ENCODE peak calls at places on chromosomes 3 and 15, in seven cellular contexts. Q is lung microvascular endothelial cell; P is naive thymus-derived CD8-positive, alpha-beta T cell; Z is stimulated activated CD4-positive, alpha-beta T cell treated with anti-CD3 and anti-CD28 coated beads, Interleukin-4, amount 100 ng/mL, for 1 hour; N is ELR; Y is body of pancreas; U is CD8-positive, alpha-beta T cell. F is an unnamed sample.
A peak's percentile ranks its signal among the peaks of the same experiment; 100 is the strongest.

GRCh38 chr15:47737424-47737823 is 20.1 kb downstream of the SEMA6D start:
- DNase-seq in Q (no peak), P (no peak), Z (no peak), N (no peak), Y (no peak), U (no peak), F (no peak)

GRCh38 chr15:73049564-73050215 is 2.6 kb upstream of the NEO1 start:
- DNase-seq in Q (no peak), P (no peak), Z (no peak), N (no peak), Y (no peak), U (no peak), F (no peak)

GRCh38 chr3:128351476-128352085 is 115.1 kb downstream of the DNAJB8 start:
- DNase-seq in Q (no peak), P (no peak), Z (no peak), N (no peak), Y (peak; percentile 86), U (no peak), F (no peak)

GRCh38 chr3:87127286-87127685 is 99.8 kb upstream of the CHMP2B start:
- DNase-seq in Q (no peak), P (no peak), Z (no peak), N (no peak), Y (no peak), U (no peak), F (no peak)

GRCh38 chr15:76363251-76363650 is 26.7 kb downstream of the ISL2 start:
- DNase-seq in Q (no peak), P (no peak), Z (no peak), N (no peak), Y (no peak), U (no peak), F (no peak)

GRCh38 chr15:74338676-74339075 is 28.8 kb downstream of the CYP11A1 start:
- DNase-seq in Q (no peak), P (no peak), Z (no peak), N (no peak), Y (no peak), U (no peak), F (no peak)

GRCh38 chr3:99579246-99579645 is 59.1 kb upstream of the COL8A1 start:
- DNase-seq in Q (peak; percentile 36), P (no peak), Z (no peak), N (peak; percentile 91), Y (no peak), U (no peak), F (no peak)

GRCh38 chr3:148861277-148861869 is 3.7 kb upstream of the CPA3 start:
- DNase-seq in Q (peak; percentile 72), P (no peak), Z (no peak), N (peak; percentile 66), Y (no peak), U (no peak), F (no peak)

GRCh38 chr3:159488657-159489056 is 500.0 kb upstream of the IL12A start:
- DNase-seq in Q (no peak), P (no peak), Z (no peak), N (no peak), Y (no peak), U (no peak), F (no peak)

GRCh38 chr15:42348083-42348482 is 11.2 kb upstream of the CAPN3 start:
- DNase-seq in Q (peak; percentile 28), P (no peak), Z (no peak), N (peak; percentile 94), Y (no peak), U (no peak), F (no peak)

GRCh38 chr3:11423868-11424267 is 151.7 kb downstream of the ATG7 start:
- DNase-seq in Q (no peak), P (no peak), Z (no peak), N (no peak), Y (no peak), U (no peak), F (no peak)

GRCh38 chr3:139772539-139773500 is 95.0 kb upstream of the NMNAT3 start:
- DNase-seq in Q (peak; percentile 2), P (no peak), Z (no peak), N (peak; percentile 63), Y (peak; percentile 13), U (no peak), F (no peak)

GRCh38 chr3:16695710-16696109 is 90.5 kb upstream of the DAZL start:
- DNase-seq in Q (no peak), P (no peak), Z (no peak), N (no peak), Y (no peak), U (no peak), F (no peak)

GRCh38 chr3:191282262-191283215 is 46.7 kb upstream of the CCDC50 start:
- DNase-seq in Q (no peak), P (no peak), Z (no peak), N (no peak), Y (no peak), U (no peak), F (no peak)

GRCh38 chr3:4750306-4751056 is 228.8 kb upstream of the BHLHE40 start:
- DNase-seq in Q (peak; percentile 94), P (peak; percentile 24), Z (no peak), N (no peak), Y (no peak), U (no peak), F (peak; percentile 16)

GRCh38 chr15:62647195-62647865 is 395.2 kb upstream of the TPM1 start:
- DNase-seq in Q (peak; percentile 6), P (no peak), Z (no peak), N (peak; percentile 83), Y (peak; percentile 47), U (no peak), F (no peak)

GRCh38 chr3:13662238-13662847 is 113.4 kb downstream of the FBLN2 start:
- DNase-seq in Q (no peak), P (no peak), Z (no peak), N (no peak), Y (no peak), U (no peak), F (no peak)

GRCh38 chr3:40911928-40912327 is 287.4 kb upstream of the CTNNB1 start:
- DNase-seq in Q (no peak), P (no peak), Z (no peak), N (no peak), Y (no peak), U (no peak), F (no peak)

GRCh38 chr3:126773783-126774182 is 69.7 kb downstream of the CHCHD6 start:
- DNase-seq in Q (no peak), P (no peak), Z (no peak), N (peak; percentile 54), Y (no peak), U (no peak), F (no peak)

GRCh38 chr3:56207913-56208312 is 260.4 kb downstream of the ERC2 start:
- DNase-seq in Q (no peak), P (no peak), Z (no peak), N (no peak), Y (no peak), U (no peak), F (no peak)

GRCh38 chr3:101676219-101676764 is 640 bp downstream of the ZBTB11 start:
- DNase-seq in Q (peak; percentile 97), P (peak; percentile 95), Z (peak; percentile 96), N (peak; percentile 97), Y (peak; percentile 93), U (peak; percentile 96), F (no peak)

GRCh38 chr15:60121845-60122244 is 117.7 kb downstream of the FOXB1 start:
- DNase-seq in Q (no peak), P (no peak), Z (peak; percentile 7), N (no peak), Y (no peak), U (no peak), F (peak; percentile 49)

GRCh38 chr3:53230041-53230621 is 25.7 kb downstream of the TKT start:
- DNase-seq in Q (no peak), P (no peak), Z (no peak), N (no peak), Y (no peak), U (no peak), F (no peak)

GRCh38 chr15:62337934-62338333 is 172.8 kb upstream of the C2CD4B start:
- DNase-seq in Q (no peak), P (no peak), Z (no peak), N (peak; percentile 8), Y (no peak), U (no peak), F (no peak)

GRCh38 chr15:30859091-30859874 is 44.4 kb upstream of the FAN1 start:
- DNase-seq in Q (peak; percentile 47), P (no peak), Z (peak; percentile 6), N (peak; percentile 40), Y (no peak), U (peak; percentile 8), F (no peak)

GRCh38 chr15:49847436-49847835 is 226.6 kb downstream of the DTWD1 start:
- DNase-seq in Q (no peak), P (no peak), Z (no peak), N (no peak), Y (no peak), U (no peak), F (no peak)

GRCh38 chr3:129526121-129526900 is 2.1 kb upstream of the RHO start:
- DNase-seq in Q (no peak), P (no peak), Z (no peak), N (no peak), Y (peak; percentile 45), U (no peak), F (no peak)

GRCh38 chr3:3081659-3082546 is 28.3 kb downstream of the IL5RA start:
- DNase-seq in Q (no peak), P (no peak), Z (no peak), N (no peak), Y (no peak), U (no peak), F (no peak)

GRCh38 chr15:40565333-40566238 is 744 bp upstream of the CCDC32 start:
- DNase-seq in Q (no peak), P (no peak), Z (no peak), N (peak; percentile 8), Y (no peak), U (no peak), F (no peak)

GRCh38 chr3:140509534-140509933 is 168.3 kb upstream of the TRIM42 start:
- DNase-seq in Q (no peak), P (no peak), Z (no peak), N (no peak), Y (no peak), U (no peak), F (no peak)

GRCh38 chr15:62649793-62650420 is 392.6 kb upstream of the TPM1 start:
- DNase-seq in Q (no peak), P (no peak), Z (no peak), N (peak; percentile 10), Y (peak; percentile 64), U (no peak), F (no peak)